ENCODE peak calls at places on chromosome 11, in six cellular contexts. D is neural progenitor cell, I is HCT116, U is heart left ventricle, B is HFF-Myc, O is activated B cell treated with CpG ODN at 0.5 μM for 24 hours. P is an unnamed sample.

GRCh38 chr11:65150513-65151271 is 16.4 kb upstream of the SYVN1 start:
- DNase-seq in D (no peak), I (peak), U (peak), B (peak), O (no peak), P (no peak)

GRCh38 chr11:533586-534196 is 1.7 kb downstream of the HRAS start:
- DNase-seq in D (no peak), I (no peak), U (no peak), B (no peak), O (no peak), P (no peak)

GRCh38 chr11:43921561-43922294 is 20.7 kb upstream of the C11orf96 start:
- DNase-seq in D (no peak), I (no peak), U (no peak), B (no peak), O (no peak), P (no peak)

GRCh38 chr11:119373917-119374631 is 7.4 kb downstream of the USP2 start:
- DNase-seq in D (peak), I (no peak), U (no peak), B (no peak), O (no peak), P (peak)

GRCh38 chr11:120878781-120879180 is 145.1 kb upstream of the TBCEL start:
- DNase-seq in D (no peak), I (no peak), U (no peak), B (no peak), O (no peak), P (no peak)

GRCh38 chr11:33774356-33775063 is at the start of gene FBXO3:
- DNase-seq in D (peak), I (peak), U (peak), B (peak), O (peak), P (peak)

GRCh38 chr11:78350646-78351165 is 66.9 kb downstream of the GAB2 start:
- DNase-seq in D (peak), I (no peak), U (no peak), B (no peak), O (no peak), P (no peak)

GRCh38 chr11:119810478-119811232 is 81.7 kb upstream of the NECTIN1 start:
- DNase-seq in D (no peak), I (no peak), U (no peak), B (no peak), O (no peak), P (no peak)

GRCh38 chr11:43547900-43548381 is 132.6 kb upstream of the HSD17B12 start:
- DNase-seq in D (peak), I (no peak), U (peak), B (no peak), O (no peak), P (peak)

GRCh38 chr11:108617055-108617454 is 23.5 kb upstream of the EXPH5 start:
- DNase-seq in D (no peak), I (no peak), U (no peak), B (no peak), O (no peak), P (no peak)

GRCh38 chr11:134821422-134821821 is 409.4 kb upstream of the B3GAT1 start:
- DNase-seq in D (no peak), I (no peak), U (no peak), B (no peak), O (no peak), P (no peak)

GRCh38 chr11:117745346-117745745 is 51.7 kb downstream of the DSCAML1 start:
- DNase-seq in D (no peak), I (no peak), U (no peak), B (no peak), O (no peak), P (no peak)

GRCh38 chr11:45304111-45304991 is 18.2 kb upstream of the SYT13 start:
- DNase-seq in D (no peak), I (no peak), U (no peak), B (no peak), O (no peak), P (no peak)

GRCh38 chr11:12719221-12719620 is 45.0 kb downstream of the TEAD1 start:
- DNase-seq in D (peak), I (no peak), U (no peak), B (no peak), O (no peak), P (no peak)

GRCh38 chr11:69913591-69914285 is 94.5 kb upstream of the FGF3 start:
- DNase-seq in D (no peak), I (no peak), U (no peak), B (no peak), O (no peak), P (peak)

GRCh38 chr11:67370351-67371076 is 2.9 kb downstream of the CLCF1 start:
- DNase-seq in D (peak), I (no peak), U (no peak), B (no peak), O (no peak), P (peak)

GRCh38 chr11:87298155-87298554 is 260.4 kb downstream of the TMEM135 start:
- DNase-seq in D (no peak), I (no peak), U (no peak), B (no peak), O (no peak), P (no peak)

GRCh38 chr11:21132146-21132720 is 462.8 kb downstream of the NELL1 start:
- DNase-seq in D (no peak), I (no peak), U (no peak), B (no peak), O (no peak), P (no peak)

GRCh38 chr11:93396356-93396755 is 65.8 kb downstream of the DEUP1 start:
- DNase-seq in D (peak), I (no peak), U (no peak), B (no peak), O (no peak), P (no peak)

GRCh38 chr11:129960216-129961214 is 42.1 kb downstream of the PRDM10 start:
- DNase-seq in D (no peak), I (peak), U (no peak), B (peak), O (no peak), P (no peak)

GRCh38 chr11:15852179-15852578 is 504.2 kb downstream of the SOX6 start:
- DNase-seq in D (no peak), I (peak), U (no peak), B (no peak), O (no peak), P (peak)

GRCh38 chr11:74559110-74559933 is 33.1 kb upstream of the POLD3 start:
- DNase-seq in D (no peak), I (no peak), U (no peak), B (no peak), O (no peak), P (no peak)

GRCh38 chr11:64028398-64029115 is 7.2 kb upstream of the FLRT1 start:
- DNase-seq in D (peak), I (no peak), U (no peak), B (no peak), O (no peak), P (peak)

GRCh38 chr11:64027619-64028397 is 7.9 kb upstream of the FLRT1 start:
- DNase-seq in D (no peak), I (no peak), U (no peak), B (no peak), O (no peak), P (no peak)

GRCh38 chr11:64025205-64025604 is 10.5 kb upstream of the FLRT1 start:
- DNase-seq in D (peak), I (no peak), U (no peak), B (no peak), O (no peak), P (peak)

GRCh38 chr11:64023731-64024710 is 11.7 kb upstream of the FLRT1 start:
- DNase-seq in D (no peak), I (no peak), U (no peak), B (no peak), O (no peak), P (no peak)

GRCh38 chr11:64026575-64027213 is 9.0 kb upstream of the FLRT1 start:
- DNase-seq in D (no peak), I (no peak), U (no peak), B (no peak), O (no peak), P (no peak)
- TF ChIP-seq CTCF in D (no peak), I (no peak), U (no peak), B (no peak), O (no peak), P (no peak)

DNA sequence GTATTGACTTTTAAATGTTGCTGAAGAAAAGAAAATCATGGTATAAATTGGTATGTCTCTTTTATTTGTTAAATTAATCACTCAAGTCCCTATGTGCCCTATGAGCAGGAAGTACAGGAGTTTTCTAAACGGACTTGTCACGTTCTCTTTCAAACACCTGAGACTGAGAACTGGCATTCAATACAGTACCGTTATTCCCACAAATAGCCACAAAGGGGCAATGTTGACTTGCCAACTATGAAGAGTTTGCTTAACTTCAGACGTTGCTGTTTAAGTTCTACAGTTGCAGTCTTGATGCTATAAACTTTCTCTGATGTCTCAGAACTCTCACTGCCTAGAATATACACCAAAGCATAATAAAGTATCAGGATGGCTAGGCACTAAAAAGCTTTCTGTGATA is 7.6 kb downstream of the OR56A1 start:
- DNase-seq in D (peak), I (peak), U (no peak), B (no peak), O (no peak), P (peak)
- TF ChIP-seq CTCF in D (peak), I (peak), U (peak), B (no peak), O (no peak), P (peak)

GRCh38 chr11:14520086-14520901 is at the start of gene PSMA1:
- DNase-seq in D (peak), I (peak), U (peak), B (peak), O (peak), P (peak)
- TF ChIP-seq CTCF in D (no peak), I (no peak), U (peak), B (peak), O (no peak), P (no peak)

GRCh38 chr11:46523290-46523689 is 70.5 kb downstream of the AMBRA1 start:
- DNase-seq in D (no peak), I (no peak), U (no peak), B (no peak), O (no peak), P (no peak)

GRCh38 chr11:46522682-46523281 is 71.0 kb downstream of the AMBRA1 start:
- DNase-seq in D (no peak), I (no peak), U (no peak), B (no peak), O (no peak), P (no peak)

GRCh38 chr11:46520971-46521745 is 72.7 kb downstream of the AMBRA1 start:
- DNase-seq in D (no peak), I (no peak), U (no peak), B (peak), O (no peak), P (no peak)

GRCh38 chr11:46524201-46524600 is 69.6 kb downstream of the AMBRA1 start:
- DNase-seq in D (no peak), I (no peak), U (no peak), B (no peak), O (no peak), P (no peak)

DNA sequence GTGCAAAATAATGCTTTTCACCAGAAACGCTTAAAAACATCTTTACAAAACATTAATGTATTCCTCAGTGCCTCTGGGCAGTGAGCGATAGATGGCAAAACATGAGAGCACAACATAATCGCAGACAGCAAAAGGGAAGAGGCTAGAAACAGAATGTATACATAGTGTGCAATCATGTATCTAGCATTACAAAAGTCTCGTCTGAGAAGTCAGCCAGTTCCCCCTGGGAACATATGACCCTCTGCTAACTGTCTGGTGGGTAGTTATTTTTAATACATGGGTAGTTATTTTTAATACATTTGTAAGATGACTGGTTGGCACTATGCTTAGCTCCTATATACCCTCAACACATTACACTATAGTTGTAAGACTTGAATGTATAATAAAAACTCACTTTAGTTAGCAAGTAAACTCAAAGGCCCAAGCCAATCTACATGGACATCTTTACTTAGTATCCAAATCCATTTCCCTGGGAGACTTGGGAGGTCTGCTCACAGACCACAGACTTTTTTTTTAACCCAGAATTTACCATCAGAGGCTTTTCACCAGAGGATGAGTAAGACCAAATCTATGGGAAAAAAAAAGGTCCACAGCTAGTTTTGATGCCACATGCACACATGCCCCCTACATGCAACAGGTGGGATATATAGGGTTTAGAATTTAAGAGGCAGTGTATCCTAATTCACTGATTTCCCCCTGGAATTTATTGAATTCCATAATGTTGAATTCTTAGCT is 71.7 kb downstream of the AMBRA1 start:
- DNase-seq in D (no peak), I (no peak), U (no peak), B (no peak), O (no peak), P (no peak)
- TF ChIP-seq CTCF in D (peak), I (no peak), U (no peak), B (peak), O (no peak), P (peak)

GRCh38 chr11:112543390-112543789 is 282.7 kb upstream of the PLET1 start:
- DNase-seq in D (no peak), I (no peak), U (no peak), B (no peak), O (no peak), P (no peak)

GRCh38 chr11:112553340-112553739 is 292.7 kb upstream of the PLET1 start:
- DNase-seq in D (no peak), I (no peak), U (no peak), B (no peak), O (no peak), P (no peak)

GRCh38 chr11:112554586-112554985 is 293.9 kb upstream of the PLET1 start:
- DNase-seq in D (no peak), I (no peak), U (no peak), B (no peak), O (no peak), P (no peak)

DNA sequence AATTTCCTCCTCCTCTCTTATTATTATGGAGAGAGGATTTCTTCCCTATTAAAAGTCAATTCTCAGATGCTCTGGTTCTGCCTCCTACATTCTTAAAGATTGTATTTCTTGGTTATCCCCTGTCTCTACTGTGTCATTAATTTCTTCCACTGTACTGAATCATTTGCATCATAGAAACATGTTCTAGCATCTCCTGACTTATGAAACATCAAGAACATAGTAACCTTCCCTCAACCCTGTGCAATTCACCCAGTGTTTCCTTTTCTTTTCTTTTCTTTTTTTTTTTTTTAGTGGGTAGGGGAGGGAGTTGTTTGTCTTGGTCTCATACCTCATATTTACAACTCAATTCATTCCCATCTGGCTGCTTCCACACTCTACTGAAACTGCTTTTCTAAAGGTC is 288.0 kb upstream of the PLET1 start:
- DNase-seq in D (no peak), I (no peak), U (no peak), B (no peak), O (no peak), P (no peak)
- TF ChIP-seq CTCF in D (no peak), I (no peak), U (no peak), B (no peak), O (no peak), P (no peak)

DNA sequence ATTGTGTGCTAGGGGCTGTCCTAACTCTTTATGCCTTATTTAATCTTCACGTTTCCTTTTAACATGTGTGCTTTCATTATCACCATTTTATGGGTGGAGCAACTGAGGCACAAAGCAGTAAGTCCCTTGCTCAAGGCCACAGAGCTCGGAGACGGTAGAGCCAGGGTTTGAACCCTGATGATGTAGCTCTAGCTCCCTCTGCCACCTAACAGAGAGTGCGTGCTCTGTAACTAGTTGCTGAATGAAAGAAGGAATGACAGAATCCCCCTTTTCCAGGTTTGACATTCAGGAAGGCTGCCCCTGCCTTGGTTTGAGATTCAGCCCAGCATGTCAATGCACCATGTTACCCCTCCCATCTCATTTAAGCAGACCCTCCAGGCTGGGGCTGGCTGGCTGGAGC is 193.3 kb upstream of the NAV2 start:
- DNase-seq in D (no peak), I (no peak), U (no peak), B (no peak), O (no peak), P (no peak)
- TF ChIP-seq CTCF in D (no peak), I (no peak), U (no peak), B (no peak), O (no peak), P (no peak)

GRCh38 chr11:59923813-59924212 is 14.4 kb upstream of the OOSP1 start:
- DNase-seq in D (no peak), I (no peak), U (no peak), B (no peak), O (no peak), P (peak)

GRCh38 chr11:59918494-59918893 is 19.7 kb upstream of the OOSP1 start:
- DNase-seq in D (no peak), I (no peak), U (no peak), B (no peak), O (no peak), P (no peak)

DNA sequence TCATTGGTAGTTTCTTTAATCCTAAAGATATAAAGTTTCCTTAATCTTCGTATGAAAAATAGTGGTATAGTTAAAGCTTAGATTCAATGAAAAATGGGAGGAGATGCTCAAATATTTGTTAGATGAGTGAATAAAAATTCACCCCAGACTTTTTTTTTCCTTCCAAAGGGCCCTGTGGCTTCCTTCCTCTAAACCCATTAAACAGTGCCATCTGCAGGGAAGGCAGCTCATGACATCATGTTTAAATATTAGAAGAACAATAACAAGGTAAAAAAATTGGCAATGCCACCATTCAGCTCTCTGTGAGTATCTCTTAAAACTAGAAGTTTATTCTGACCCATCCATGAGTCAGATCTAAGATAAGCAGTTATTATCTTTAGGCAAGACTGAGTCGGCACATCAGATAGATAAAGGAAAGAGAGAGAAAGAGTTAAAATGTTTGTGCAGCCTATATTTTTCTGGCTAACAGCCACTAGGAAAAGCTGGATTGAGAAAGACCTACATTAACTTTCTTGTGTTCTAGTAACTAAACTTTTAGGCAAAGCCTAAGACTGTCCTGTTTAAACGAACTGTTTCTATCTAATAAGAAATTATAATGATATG is 19.1 kb upstream of the OOSP1 start:
- DNase-seq in D (peak), I (peak), U (no peak), B (no peak), O (no peak), P (peak)
- TF ChIP-seq CTCF in D (peak), I (peak), U (no peak), B (no peak), O (no peak), P (peak)

DNA sequence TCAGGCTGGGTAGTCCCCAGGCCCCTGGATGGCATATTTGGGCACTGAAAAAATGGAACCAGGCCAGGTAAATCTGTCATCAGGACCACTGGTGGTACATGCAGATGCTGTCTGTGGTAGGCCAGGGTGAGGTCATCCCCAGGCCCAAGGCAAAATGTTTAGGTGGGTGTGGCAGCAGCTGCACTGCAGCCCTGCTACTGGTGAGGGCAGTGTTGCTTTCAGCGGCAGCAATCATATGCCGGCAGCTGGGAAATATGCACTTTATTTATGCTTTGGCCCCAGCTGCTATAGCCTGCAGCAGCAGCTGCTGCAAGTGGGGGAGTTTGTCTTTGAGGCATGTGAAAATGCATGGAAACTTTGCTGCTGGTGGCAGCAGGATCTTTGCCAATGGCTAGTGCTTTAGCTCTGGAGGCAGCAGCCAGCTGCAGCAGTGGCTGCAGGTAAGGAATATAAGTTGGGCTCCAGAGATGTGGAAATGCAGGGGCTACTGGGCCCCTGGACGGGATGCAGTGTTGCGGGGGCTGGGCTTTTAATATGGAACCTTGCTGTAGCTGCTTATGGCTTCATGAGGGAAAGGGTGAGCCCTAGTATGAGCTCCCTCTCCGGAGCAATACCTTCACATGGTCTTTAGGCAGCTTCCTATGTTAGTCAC is 365.7 kb upstream of the CADM1 start:
- DNase-seq in D (peak), I (no peak), U (no peak), B (no peak), O (no peak), P (peak)
- TF ChIP-seq CTCF in D (peak), I (no peak), U (peak), B (no peak), O (no peak), P (peak)

GRCh38 chr11:127986073-127986472 is 601.3 kb downstream of the ETS1 start:
- DNase-seq in D (no peak), I (no peak), U (no peak), B (no peak), O (no peak), P (no peak)
- TF ChIP-seq CTCF in D (no peak), I (no peak), U (no peak), B (no peak), O (no peak), P (no peak)

P was measured in nephron progenitor cell.